ENCODE peak calls at places on chromosomes 7 and 10, in five cellular contexts. N is HepG2, Z is SK-N-SH, L is K562, B is GM12878. I is an unnamed sample.

GRCh38 chr7:91319326-91319725 is 55.1 kb downstream of the FZD1 start:
- DNase-seq in B (no peak), Z (no peak), L (no peak), N (no peak), I (no peak)

GRCh38 chr7:35505031-35505430 is 189.9 kb downstream of the HERPUD2 start:
- DNase-seq in Z (no peak), B (no peak), N (peak), L (no peak), I (no peak)

GRCh38 chr7:27245124-27245797 is 2.7 kb downstream of the EVX1 start:
- DNase-seq in L (no peak), B (no peak), N (no peak), Z (peak), I (no peak)

GRCh38 chr10:123301077-123301875 is 147.1 kb downstream of the BUB3 start:
- DNase-seq in B (no peak), Z (peak), L (peak), N (no peak), I (peak)

GRCh38 chr10:43863859-43864591 is 215.3 kb upstream of the ZNF32 start:
- DNase-seq in Z (no peak), L (no peak), N (peak), B (no peak), I (no peak)

GRCh38 chr10:86673827-86674581 is 5.7 kb downstream of the LDB3 start:
- DNase-seq in Z (peak), L (no peak), N (no peak), B (no peak), I (no peak)

GRCh38 chr7:40879941-40880558 is 745.2 kb downstream of the SUGCT start:
- DNase-seq in L (no peak), Z (no peak), B (no peak), N (no peak), I (no peak)

GRCh38 chr10:45443101-45444009 is 69.3 kb downstream of the ALOX5 start:
- DNase-seq in L (no peak), Z (no peak), N (no peak), B (no peak), I (no peak)

GRCh38 chr7:38369816-38370493 is 96.5 kb upstream of the TARP start:
- DNase-seq in N (peak), L (peak), Z (peak), B (no peak), I (peak)

GRCh38 chr7:30344513-30344912 is 60.1 kb downstream of the ZNRF2 start:
- DNase-seq in L (no peak), B (no peak), Z (no peak), N (no peak), I (no peak)

GRCh38 chr10:122181055-122181732 is 89.9 kb upstream of the BTBD16 start:
- DNase-seq in B (no peak), Z (no peak), N (no peak), L (no peak), I (no peak)

GRCh38 chr7:27212587-27213149 is 12.8 kb upstream of the HOXA13 start:
- DNase-seq in B (no peak), L (no peak), Z (no peak), N (no peak), I (no peak)

GRCh38 chr10:124306922-124307371 is 111.8 kb downstream of the OAT start:
- DNase-seq in Z (no peak), L (no peak), N (no peak), B (no peak), I (no peak)

GRCh38 chr7:57821438-57822382 is 371.7 kb downstream of the ZNF716 start:
- DNase-seq in N (no peak), Z (peak), L (no peak), B (no peak), I (no peak)

GRCh38 chr7:6402041-6402440 is 45.7 kb downstream of the DAGLB start:
- DNase-seq in Z (no peak), L (no peak), B (no peak), N (no peak), I (no peak)

GRCh38 chr10:102038410-102038809 is 17.6 kb downstream of the ARMH3 start:
- DNase-seq in B (no peak), N (no peak), L (no peak), Z (no peak), I (no peak)

GRCh38 chr10:75407716-75408511 is 6.3 kb upstream of the ZNF503 start:
- DNase-seq in L (peak), N (no peak), B (no peak), Z (no peak), I (no peak)

GRCh38 chr7:73769481-73770001 is 529 bp downstream of the CLDN3 start:
- DNase-seq in L (peak), B (no peak), N (no peak), Z (no peak), I (no peak)

GRCh38 chr10:88066319-88066718 is 202.9 kb downstream of the PTEN start:
- DNase-seq in N (no peak), B (no peak), Z (no peak), L (no peak), I (no peak)

GRCh38 chr10:88065384-88066049 is 202.1 kb downstream of the PTEN start:
- DNase-seq in N (no peak), L (no peak), B (no peak), Z (no peak), I (no peak)

GRCh38 chr10:88062798-88063472 is 199.5 kb downstream of the PTEN start:
- DNase-seq in B (no peak), Z (no peak), L (no peak), N (peak), I (no peak)

GRCh38 chr10:88063861-88064521 is 200.6 kb downstream of the PTEN start:
- DNase-seq in B (no peak), Z (no peak), N (no peak), L (no peak), I (no peak)

DNA sequence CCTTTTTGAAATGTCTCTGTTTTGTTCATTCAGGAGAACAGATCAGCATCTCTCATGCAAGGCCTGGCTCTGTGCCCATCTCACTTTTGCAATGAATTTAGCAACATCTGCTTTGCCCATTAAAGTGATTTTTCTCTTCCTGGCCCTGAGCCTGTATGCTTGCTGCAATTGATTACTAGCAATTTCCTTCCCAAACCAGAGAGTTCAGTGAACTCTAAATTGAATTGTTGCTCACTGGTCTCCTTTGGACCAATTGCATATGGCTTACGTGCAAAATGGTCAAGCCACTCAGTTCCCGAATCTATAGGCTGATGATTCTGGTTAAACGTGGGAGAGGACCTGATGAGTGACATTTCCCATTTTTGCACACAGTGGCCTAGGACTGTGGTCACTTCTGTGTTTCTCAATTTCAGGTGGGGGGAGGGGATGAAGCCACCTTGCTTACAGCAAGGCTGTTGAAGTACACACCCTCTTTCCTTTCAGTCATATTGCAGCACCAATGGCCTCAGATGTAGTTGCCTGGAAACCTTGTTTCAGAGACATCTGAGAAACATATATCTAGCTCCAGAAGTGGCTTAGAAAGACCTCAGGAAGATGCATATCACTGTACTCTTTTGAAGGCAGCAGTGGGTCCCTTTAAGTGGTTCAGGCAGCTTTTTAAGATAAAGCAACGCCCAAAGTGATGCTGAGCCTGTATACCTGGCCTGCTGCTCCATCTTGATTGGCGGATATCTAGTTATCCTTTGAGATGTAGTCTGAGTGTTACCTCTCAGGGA is 201.4 kb downstream of the PTEN start:
- DNase-seq in L (no peak), Z (peak), N (no peak), B (peak), I (no peak)
- TF ChIP-seq FOXM1 in L (no peak), Z (no peak), N (no peak), B (peak), I (no peak)

GRCh38 chr7:23486002-23486773 is 15.9 kb upstream of the IGF2BP3 start:
- DNase-seq in N (no peak), B (no peak), L (no peak), Z (no peak), I (no peak)

GRCh38 chr7:23490357-23491131 is 20.3 kb upstream of the IGF2BP3 start:
- DNase-seq in B (no peak), N (no peak), L (peak), Z (peak), I (no peak)

GRCh38 chr7:23494009-23494408 is 23.7 kb upstream of the IGF2BP3 start:
- DNase-seq in N (no peak), B (no peak), Z (no peak), L (no peak), I (no peak)

GRCh38 chr7:23487670-23488069 is 17.4 kb upstream of the IGF2BP3 start:
- DNase-seq in Z (no peak), B (no peak), N (peak), L (no peak), I (no peak)

DNA sequence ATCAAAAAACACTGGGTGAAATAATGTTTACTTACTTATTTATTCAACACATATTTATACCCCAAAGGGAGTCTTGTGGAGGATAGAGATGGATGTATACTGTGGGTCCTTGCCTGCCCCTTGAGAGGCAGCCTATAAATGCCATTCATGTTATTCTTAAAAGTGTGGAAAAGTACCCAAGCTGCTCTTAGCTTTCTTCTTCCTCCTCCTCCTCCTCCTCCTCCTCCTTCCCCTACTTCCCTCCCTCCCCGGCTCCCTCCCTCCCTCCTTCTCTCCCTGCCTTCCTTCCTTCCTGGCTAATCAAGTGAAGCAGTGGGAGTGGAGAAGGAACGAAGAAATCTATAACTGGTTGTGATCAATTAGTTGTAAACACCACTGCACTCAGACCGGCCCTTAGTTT is 21.2 kb upstream of the IGF2BP3 start:
- DNase-seq in B (no peak), Z (no peak), L (no peak), N (no peak), I (no peak)
- TF ChIP-seq FOXM1 in B (no peak), Z (no peak), L (no peak), N (no peak), I (no peak)

DNA sequence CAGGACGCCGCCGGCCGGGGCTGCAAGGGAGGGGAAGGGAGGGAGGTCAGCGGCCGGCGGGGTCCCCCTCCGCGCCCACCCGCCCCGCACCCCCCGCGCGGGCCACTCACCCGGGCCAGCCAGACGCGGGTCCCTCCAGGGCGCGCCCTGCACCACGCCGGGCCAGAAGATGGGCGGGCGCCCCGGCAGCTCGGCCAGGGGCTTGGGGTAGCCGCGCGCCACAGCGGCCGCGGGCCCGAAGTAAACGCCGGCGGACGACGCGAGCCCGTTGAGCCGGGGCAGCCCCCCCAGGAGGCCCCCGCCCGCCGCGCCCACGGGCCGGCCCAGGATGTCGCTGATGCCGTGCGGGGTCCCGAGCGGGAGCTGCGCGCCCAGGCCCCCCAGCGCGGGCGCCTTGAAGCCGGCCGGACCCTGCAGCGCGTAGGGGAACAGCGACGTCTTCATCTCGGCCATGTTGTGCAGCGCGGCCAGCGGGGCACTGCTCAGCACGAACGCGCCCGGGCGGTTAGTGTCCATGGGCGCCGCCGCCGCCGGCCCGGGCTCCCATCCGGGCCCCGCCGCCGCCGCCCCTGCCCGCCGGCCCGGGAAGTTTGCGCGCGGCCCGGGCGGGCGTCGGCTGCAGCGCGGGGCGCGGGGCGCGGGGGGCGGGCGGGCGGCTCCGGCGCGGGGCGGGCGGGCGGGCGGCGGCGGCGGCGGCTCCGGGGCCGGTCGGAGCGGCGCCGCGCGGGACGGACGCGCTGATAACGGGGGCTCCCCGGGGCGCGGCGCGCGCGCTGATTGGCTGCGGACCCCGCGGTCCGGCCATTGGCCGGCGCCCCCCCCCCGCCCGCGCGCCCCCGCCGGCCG is at the start of gene NKX6-2:
- DNase-seq in L (no peak), Z (peak), N (no peak), B (no peak), I (no peak)
- TF ChIP-seq FOXM1 in L (no peak), Z (no peak), N (no peak), B (no peak), I (no peak)

GRCh38 chr7:25788961-25789620 is 362.9 kb upstream of the NFE2L3 start:
- DNase-seq in N (no peak), L (no peak), Z (no peak), B (no peak), I (no peak)

GRCh38 chr7:25792586-25792985 is 359.4 kb upstream of the NFE2L3 start:
- DNase-seq in B (no peak), N (no peak), Z (no peak), L (no peak), I (no peak)

GRCh38 chr7:25789701-25790240 is 362.2 kb upstream of the NFE2L3 start:
- DNase-seq in Z (no peak), L (no peak), B (no peak), N (no peak), I (no peak)

GRCh38 chr7:25786958-25787730 is 364.9 kb upstream of the NFE2L3 start:
- DNase-seq in Z (no peak), B (no peak), N (no peak), L (no peak), I (no peak)

GRCh38 chr7:25790261-25790660 is 361.7 kb upstream of the NFE2L3 start:
- DNase-seq in Z (no peak), L (no peak), N (no peak), B (no peak), I (no peak)
- TF ChIP-seq FOXM1 in Z (no peak), L (no peak), N (no peak), B (no peak), I (no peak)

I was measured in HEK293T.